ENCODE peak calls at places on chromosomes 7 and 10, in eight cellular contexts. Z, X, D, J, S, V, M and E are unnamed samples.

GRCh38 chr10:31419394-31420063 is 100.5 kb downstream of the ZEB1 start:
- DNase-seq in Z (no peak), X (no peak), D (no peak), J (peak; percentile 94), S (no peak), V (peak; percentile 89), M (no peak), E (no peak)

GRCh38 chr10:47410862-47411261 is 26.8 kb upstream of the ZNF488 start:
- DNase-seq in Z (no peak), X (no peak), D (peak; percentile 50), J (no peak), S (no peak), V (no peak), M (peak; percentile 59), E (no peak)

GRCh38 chr10:9243861-9244515 is 1189.5 kb downstream of the GATA3 start:
- DNase-seq in Z (no peak), X (no peak), D (no peak), J (peak; percentile 4), S (no peak), V (no peak), M (no peak), E (no peak)

GRCh38 chr7:37956791-37957190 is 36.4 kb downstream of the EPDR1 start:
- DNase-seq in Z (no peak), X (no peak), D (no peak), J (no peak), S (no peak), V (no peak), M (no peak), E (no peak)

GRCh38 chr7:137032436-137032835 is 164.0 kb downstream of the CHRM2 start:
- DNase-seq in Z (no peak), X (no peak), D (no peak), J (peak; percentile 70), S (no peak), V (peak; percentile 22), M (no peak), E (no peak)

GRCh38 chr7:142873281-142873784 is 12.2 kb downstream of the TRPV6 start:
- DNase-seq in Z (peak; percentile 38), X (no peak), D (no peak), J (no peak), S (peak; percentile 55), V (no peak), M (no peak), E (peak; percentile 4)

GRCh38 chr7:16764942-16765341 is 11.4 kb downstream of the TSPAN13 start:
- DNase-seq in Z (no peak), X (no peak), D (no peak), J (no peak), S (no peak), V (no peak), M (no peak), E (no peak)

GRCh38 chr10:63711866-63712716 is 190.9 kb downstream of the REEP3 start:
- DNase-seq in Z (peak; percentile 63), X (peak; percentile 94), D (peak; percentile 98), J (peak; percentile 93), S (peak; percentile 97), V (peak; percentile 99), M (no peak), E (no peak)

GRCh38 chr7:1742555-1743303 is 72.7 kb downstream of the ELFN1 start:
- DNase-seq in Z (no peak), X (no peak), D (no peak), J (no peak), S (peak; percentile 70), V (peak; percentile 51), M (peak; percentile 82), E (peak; percentile 76)

GRCh38 chr7:151540146-151540545 is 20.5 kb upstream of the RHEB start:
- DNase-seq in Z (no peak), X (no peak), D (no peak), J (no peak), S (no peak), V (no peak), M (no peak), E (no peak)

GRCh38 chr7:91685544-91685943 is 195.0 kb downstream of the MTERF1 start:
- DNase-seq in Z (no peak), X (peak; percentile 33), D (no peak), J (peak; percentile 76), S (no peak), V (peak; percentile 87), M (no peak), E (no peak)

GRCh38 chr7:39069046-39069445 is 91.3 kb downstream of the POU6F2 start:
- DNase-seq in Z (no peak), X (no peak), D (no peak), J (no peak), S (no peak), V (no peak), M (no peak), E (no peak)

GRCh38 chr10:80599424-80599847 is 61.7 kb downstream of the SH2D4B start:
- DNase-seq in Z (peak; percentile 49), X (no peak), D (no peak), J (no peak), S (peak; percentile 50), V (peak; percentile 41), M (peak; percentile 89), E (peak; percentile 70)

GRCh38 chr7:113087278-113087998 is 811 bp upstream of the GPR85 start:
- DNase-seq in Z (no peak), X (no peak), D (no peak), J (peak; percentile 94), S (peak; percentile 39), V (peak; percentile 94), M (no peak), E (no peak)

GRCh38 chr7:17347426-17347825 is 49.0 kb downstream of the AHR start:
- DNase-seq in Z (no peak), X (no peak), D (no peak), J (peak; percentile 72), S (no peak), V (no peak), M (no peak), E (no peak)

GRCh38 chr10:112335866-112336265 is 38.0 kb upstream of the ACSL5 start:
- DNase-seq in Z (no peak), X (no peak), D (no peak), J (no peak), S (no peak), V (peak; percentile 32), M (no peak), E (no peak)

GRCh38 chr7:54109501-54109900 is 432.7 kb upstream of the VSTM2A start:
- DNase-seq in Z (no peak), X (no peak), D (no peak), J (no peak), S (no peak), V (no peak), M (no peak), E (no peak)

GRCh38 chr7:47557317-47557985 is 24.5 kb downstream of the TNS3 start:
- DNase-seq in Z (peak; percentile 76), X (no peak), D (no peak), J (peak; percentile 90), S (no peak), V (peak; percentile 86), M (no peak), E (no peak)

GRCh38 chr7:131109011-131109756 is 218.5 kb upstream of the MKLN1 start:
- DNase-seq in Z (no peak), X (no peak), D (no peak), J (no peak), S (no peak), V (peak; percentile 84), M (no peak), E (no peak)

GRCh38 chr7:15687645-15688025 is 1.2 kb upstream of the MEOX2 start:
- DNase-seq in Z (no peak), X (no peak), D (peak; percentile 68), J (no peak), S (no peak), V (peak; percentile 2), M (no peak), E (no peak)

GRCh38 chr7:2527505-2528464 is 8.2 kb downstream of the LFNG start:
- DNase-seq in Z (peak; percentile 71), X (no peak), D (no peak), J (peak; percentile 70), S (peak; percentile 7), V (peak; percentile 92), M (peak; percentile 80), E (no peak)

GRCh38 chr10:75404335-75405200 is 3.0 kb upstream of the ZNF503 start:
- DNase-seq in Z (no peak), X (peak; percentile 66), D (peak; percentile 69), J (no peak), S (no peak), V (no peak), M (no peak), E (no peak)
- H3K4me3 ChIP-seq in Z (peak overlapping the region; percentile 92), X (peak overlapping the region; percentile 56), D (peak overlapping the region; percentile 92), J (peak overlapping the region; percentile 89), S (peak overlapping the region; percentile 93), V (peak overlapping the region; percentile 93), M (no peak overlapping the region), E (no peak overlapping the region)

GRCh38 chr7:120998525-120998924 is 10.0 kb downstream of the CPED1 start:
- DNase-seq in Z (no peak), X (no peak), D (no peak), J (no peak), S (no peak), V (no peak), M (no peak), E (no peak)
- H3K4me1 ChIP-seq in Z (no peaks in the 10 kb centered on the region), X (no peaks in the 10 kb centered on the region), D (peaks cover 39% of the 10 kb centered on the region), J (peaks cover 10% of the 10 kb centered on the region), S (no peaks in the 10 kb centered on the region), V (peaks cover 42% of the 10 kb centered on the region), M (peaks cover 61% of the 10 kb centered on the region), E (no peaks in the 10 kb centered on the region)

DNA sequence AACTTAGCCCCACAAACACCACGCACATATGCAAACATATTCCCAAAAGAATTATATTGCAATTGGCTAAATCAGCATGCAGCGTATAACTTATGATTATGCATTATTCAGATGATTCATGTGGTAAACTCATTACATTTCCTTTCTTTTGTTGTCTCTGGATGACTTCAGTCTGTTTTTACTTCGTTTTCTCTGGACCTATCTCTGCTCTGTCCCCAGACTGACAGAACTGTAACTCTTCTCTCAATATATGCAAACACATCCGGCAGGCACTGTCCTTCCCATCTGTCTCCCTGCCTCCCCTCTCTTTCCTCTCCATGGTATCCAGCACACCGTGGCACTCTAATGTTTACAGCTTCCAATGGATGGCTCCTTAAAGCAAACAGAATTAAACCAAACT is 6.1 kb upstream of the BAZ1B start:
- DNase-seq in Z (no peak), X (no peak), D (no peak), J (no peak), S (no peak), V (no peak), M (no peak), E (no peak)
- H3K4me3 ChIP-seq in Z (no peak overlapping the region), X (no peak overlapping the region), D (no peak overlapping the region), J (no peak overlapping the region), S (no peak overlapping the region), V (no peak overlapping the region), M (no peak overlapping the region), E (no peak overlapping the region)

DNA sequence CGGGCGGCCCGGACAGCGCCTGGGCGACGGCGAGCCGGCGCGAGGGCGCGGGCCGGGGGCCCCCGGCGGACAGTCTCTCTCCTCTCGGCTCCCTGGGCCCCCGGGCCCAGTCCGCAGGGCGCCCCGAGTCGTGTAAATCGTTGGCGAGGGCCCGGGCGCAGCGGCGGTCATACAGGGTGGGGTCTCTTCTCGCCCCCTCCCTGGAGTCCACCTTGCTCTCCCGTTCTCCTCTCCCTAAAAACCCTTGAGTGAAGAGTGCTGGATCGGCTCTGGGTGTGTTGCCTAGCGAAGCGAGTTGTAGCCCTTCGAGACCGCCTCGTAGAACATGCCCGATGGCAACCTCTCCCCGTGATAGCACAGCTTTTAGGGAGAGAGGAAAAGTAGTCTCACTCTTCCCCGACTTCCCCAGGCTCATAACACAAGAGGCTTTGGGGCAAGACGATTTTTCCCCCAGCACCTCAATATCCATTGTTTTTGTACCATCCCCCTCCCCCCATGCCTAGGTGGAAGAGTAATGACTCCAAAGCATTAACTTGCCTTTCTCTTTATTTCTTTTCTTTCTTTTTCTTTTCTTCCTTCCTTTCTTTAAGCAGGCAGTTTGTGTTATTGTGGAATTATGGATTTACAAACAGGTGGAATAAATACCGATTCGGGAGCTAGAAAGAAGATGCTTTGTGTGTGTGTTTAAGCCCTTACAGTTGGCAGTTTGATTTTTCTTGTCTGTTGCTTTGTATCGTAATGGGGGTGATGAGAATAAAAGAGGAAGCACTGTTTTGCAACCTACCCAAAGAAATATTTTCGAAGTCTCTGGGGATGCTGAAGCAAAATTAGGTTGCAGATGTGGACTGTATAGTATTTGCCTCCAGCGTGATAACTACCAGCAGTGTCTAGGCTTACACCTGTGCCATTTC is 822 bp downstream of the SHOC2 start:
- DNase-seq in Z (no peak), X (peak; percentile 39), D (peak; percentile 75), J (no peak), S (peak; percentile 44), V (peak; percentile 63), M (no peak), E (peak; percentile 38)
- H3K4me1 ChIP-seq in Z (peaks cover 60% of the 10 kb centered on the region), X (peaks cover 14% of the 10 kb centered on the region), D (peaks cover 20% of the 10 kb centered on the region), J (peaks cover 20% of the 10 kb centered on the region), S (no peaks in the 10 kb centered on the region), V (peaks cover 55% of the 10 kb centered on the region), M (peaks cover 61% of the 10 kb centered on the region), E (peaks cover 40% of the 10 kb centered on the region)